ENCODE peak calls at places on chromosomes 5 and 9, in five cellular contexts. One of them, this sample, is unnamed.

GRCh38 chr9:111038336-111039202 is at the start of gene LPAR1:
- DNase-seq in K562: no peak
- DNase-seq in GM23338: peak; percentile 78
- DNase-seq in WTC11: peak; percentile 68
- DNase-seq in GM12878: no peak
- DNase-seq in this sample: no peak

GRCh38 chr5:81038495-81038894 is 78.3 kb downstream of the RASGRF2 start:
- DNase-seq in WTC11: no peak
- DNase-seq in K562: no peak
- DNase-seq in GM23338: no peak
- DNase-seq in GM12878: no peak
- DNase-seq in this sample: no peak

GRCh38 chr5:149203896-149204544 is 62.7 kb downstream of the ABLIM3 start:
- DNase-seq in GM23338: no peak
- DNase-seq in WTC11: no peak
- DNase-seq in K562: no peak
- DNase-seq in GM12878: no peak
- DNase-seq in this sample: no peak

GRCh38 chr5:153678617-153679329 is 188.3 kb downstream of the GRIA1 start:
- DNase-seq in WTC11: no peak
- DNase-seq in K562: no peak
- DNase-seq in GM12878: no peak
- DNase-seq in GM23338: no peak
- DNase-seq in this sample: no peak

GRCh38 chr9:89359018-89359417 is 40.7 kb downstream of the SECISBP2 start:
- DNase-seq in WTC11: no peak
- DNase-seq in K562: no peak
- DNase-seq in GM12878: no peak
- DNase-seq in GM23338: no peak
- DNase-seq in this sample: no peak

GRCh38 chr5:137141779-137142178 is 357.3 kb downstream of the SPOCK1 start:
- DNase-seq in WTC11: no peak
- DNase-seq in GM12878: no peak
- DNase-seq in GM23338: no peak
- DNase-seq in K562: no peak
- DNase-seq in this sample: no peak

GRCh38 chr5:91224459-91224858 is 158.7 kb downstream of the ARRDC3 start:
- DNase-seq in WTC11: no peak
- DNase-seq in K562: no peak
- DNase-seq in GM12878: no peak
- DNase-seq in GM23338: no peak
- DNase-seq in this sample: no peak

GRCh38 chr9:97889941-97890557 is 32.3 kb downstream of the TRMO start:
- DNase-seq in GM23338: peak; percentile 72
- DNase-seq in WTC11: peak; percentile 81
- DNase-seq in K562: peak; percentile 83
- DNase-seq in GM12878: no peak
- DNase-seq in this sample: no peak

GRCh38 chr5:138230261-138230660 is 17.1 kb upstream of the CDC23 start:
- DNase-seq in GM23338: no peak
- DNase-seq in GM12878: no peak
- DNase-seq in WTC11: no peak
- DNase-seq in K562: no peak
- DNase-seq in this sample: no peak

GRCh38 chr9:20394928-20395327 is 227.4 kb downstream of the MLLT3 start:
- DNase-seq in GM12878: no peak
- DNase-seq in GM23338: peak; percentile 52
- DNase-seq in WTC11: no peak
- DNase-seq in K562: no peak
- DNase-seq in this sample: no peak

GRCh38 chr9:106058460-106058859 is 364.1 kb downstream of the TMEM38B start:
- DNase-seq in K562: no peak
- DNase-seq in GM12878: no peak
- DNase-seq in WTC11: no peak
- DNase-seq in GM23338: no peak
- DNase-seq in this sample: no peak

GRCh38 chr5:16791036-16791705 is 144.9 kb downstream of the MYO10 start:
- DNase-seq in GM23338: peak; percentile 70
- DNase-seq in GM12878: peak; percentile 24
- DNase-seq in WTC11: no peak
- DNase-seq in K562: peak; percentile 63
- DNase-seq in this sample: peak; percentile 36

GRCh38 chr5:92460505-92460904 is 1077.4 kb upstream of the ARRDC3 start:
- DNase-seq in GM12878: no peak
- DNase-seq in GM23338: no peak
- DNase-seq in WTC11: no peak
- DNase-seq in K562: no peak
- DNase-seq in this sample: no peak

GRCh38 chr5:137215261-137215660 is 283.9 kb downstream of the SPOCK1 start:
- DNase-seq in GM12878: no peak
- DNase-seq in GM23338: no peak
- DNase-seq in K562: no peak
- DNase-seq in WTC11: no peak
- DNase-seq in this sample: no peak

GRCh38 chr5:41418220-41419031 is 92.0 kb downstream of the PLCXD3 start:
- DNase-seq in WTC11: peak; percentile 14
- DNase-seq in GM12878: no peak
- DNase-seq in K562: no peak
- DNase-seq in GM23338: peak; percentile 57
- DNase-seq in this sample: no peak

GRCh38 chr5:1036504-1037122 is 28.0 kb downstream of the NKD2 start:
- DNase-seq in GM23338: no peak
- DNase-seq in K562: no peak
- DNase-seq in WTC11: no peak
- DNase-seq in GM12878: no peak
- DNase-seq in this sample: no peak

GRCh38 chr5:173954671-173955605 is 34.0 kb upstream of the C5orf47 start:
- DNase-seq in K562: no peak
- DNase-seq in WTC11: no peak
- DNase-seq in GM23338: no peak
- DNase-seq in GM12878: no peak
- DNase-seq in this sample: no peak

GRCh38 chr9:72979405-72980100 is 26.7 kb upstream of the ALDH1A1 start:
- DNase-seq in WTC11: no peak
- DNase-seq in K562: no peak
- DNase-seq in GM23338: no peak
- DNase-seq in GM12878: no peak
- DNase-seq in this sample: peak; percentile 90

GRCh38 chr5:98111686-98112085 is 661.8 kb upstream of the RGMB start:
- DNase-seq in GM23338: peak; percentile 13
- DNase-seq in GM12878: no peak
- DNase-seq in WTC11: no peak
- DNase-seq in K562: no peak
- DNase-seq in this sample: no peak

GRCh38 chr9:109317979-109318671 is 2.7 kb downstream of the EPB41L4B start:
- DNase-seq in K562: no peak
- DNase-seq in WTC11: peak; percentile 53
- DNase-seq in GM23338: peak; percentile 93
- DNase-seq in GM12878: no peak
- DNase-seq in this sample: no peak

GRCh38 chr9:70168521-70168920 is 90.3 kb upstream of the SMC5 start:
- DNase-seq in GM12878: no peak
- DNase-seq in WTC11: no peak
- DNase-seq in GM23338: no peak
- DNase-seq in K562: no peak
- DNase-seq in this sample: no peak

GRCh38 chr5:172858990-172859811 is 25.1 kb downstream of the ERGIC1 start:
- DNase-seq in K562: no peak
- DNase-seq in WTC11: no peak
- DNase-seq in GM23338: no peak
- DNase-seq in GM12878: no peak
- DNase-seq in this sample: peak; percentile 96

GRCh38 chr5:108093186-108093585 is 288.7 kb downstream of the FBXL17 start:
- DNase-seq in WTC11: no peak
- DNase-seq in K562: no peak
- DNase-seq in GM12878: no peak
- DNase-seq in GM23338: peak; percentile 68
- DNase-seq in this sample: no peak

GRCh38 chr5:40716000-40716399 is 36.3 kb downstream of the PTGER4 start:
- DNase-seq in GM23338: peak; percentile 17
- DNase-seq in WTC11: no peak
- DNase-seq in K562: no peak
- DNase-seq in GM12878: no peak
- DNase-seq in this sample: no peak

GRCh38 chr9:21813575-21814473 is 11.4 kb downstream of the MTAP start:
- DNase-seq in WTC11: peak; percentile 20
- DNase-seq in GM12878: no peak
- DNase-seq in GM23338: peak; percentile 80
- DNase-seq in K562: no peak
- DNase-seq in this sample: peak; percentile 79

GRCh38 chr9:87097238-87097637 is 149.9 kb upstream of the GAS1 start:
- DNase-seq in GM12878: no peak
- DNase-seq in GM23338: no peak
- DNase-seq in K562: no peak
- DNase-seq in WTC11: no peak
- DNase-seq in this sample: no peak

GRCh38 chr9:87107072-87107471 is 159.8 kb upstream of the GAS1 start:
- DNase-seq in K562: no peak
- DNase-seq in WTC11: peak; percentile 33
- DNase-seq in GM12878: no peak
- DNase-seq in GM23338: peak; percentile 66
- DNase-seq in this sample: no peak

GRCh38 chr9:87100001-87100400 is 152.7 kb upstream of the GAS1 start:
- DNase-seq in GM12878: no peak
- DNase-seq in WTC11: no peak
- DNase-seq in GM23338: no peak
- DNase-seq in K562: no peak
- DNase-seq in this sample: no peak

GRCh38 chr9:87099383-87099782 is 152.1 kb upstream of the GAS1 start:
- DNase-seq in K562: no peak
- DNase-seq in GM12878: no peak
- DNase-seq in WTC11: no peak
- DNase-seq in GM23338: no peak
- DNase-seq in this sample: no peak

DNA sequence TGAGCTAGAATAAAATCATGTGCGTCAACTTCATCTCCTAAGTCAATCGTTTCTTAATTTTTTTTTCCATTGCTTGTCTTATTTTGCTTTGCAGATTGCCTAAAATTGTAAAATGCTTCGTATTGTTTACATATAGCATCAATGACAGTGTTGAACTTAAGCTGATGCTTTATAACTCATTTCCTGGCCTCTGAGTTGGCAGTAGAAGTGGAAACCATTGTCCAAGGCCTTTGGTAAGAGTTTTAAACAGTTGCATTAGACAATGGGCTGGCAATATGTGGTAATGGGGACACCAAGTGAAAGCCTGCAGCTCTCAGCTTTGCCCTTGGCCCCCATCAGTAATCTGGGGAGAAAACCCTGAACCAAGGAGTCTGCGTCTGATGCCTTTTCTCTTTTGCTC is 154.8 kb upstream of the GAS1 start:
- DNase-seq in GM23338: no peak
- DNase-seq in K562: no peak
- DNase-seq in WTC11: no peak
- DNase-seq in GM12878: no peak
- DNase-seq in this sample: no peak
- TF ChIP-seq CREB1 in GM23338: no peak
- TF ChIP-seq CREB1 in K562: no peak
- TF ChIP-seq CREB1 in WTC11: no peak
- TF ChIP-seq CREB1 in GM12878: no peak
- TF ChIP-seq CREB1 in this sample: no peak

GRCh38 chr5:132372122-132372521 is 2.6 kb downstream of the SLC22A5 start:
- DNase-seq in WTC11: no peak
- DNase-seq in K562: peak; percentile 23
- DNase-seq in GM23338: no peak
- DNase-seq in GM12878: no peak
- DNase-seq in this sample: no peak

GRCh38 chr5:132369471-132370240 is at the start of gene SLC22A5:
- DNase-seq in GM12878: no peak
- DNase-seq in WTC11: peak; percentile 80
- DNase-seq in GM23338: peak; percentile 90
- DNase-seq in K562: peak; percentile 86
- DNase-seq in this sample: peak; percentile 62

GRCh38 chr5:132370241-132370820 is 821 bp downstream of the SLC22A5 start:
- DNase-seq in GM12878: no peak
- DNase-seq in WTC11: no peak
- DNase-seq in GM23338: peak; percentile 21
- DNase-seq in K562: peak; percentile 39
- DNase-seq in this sample: no peak

GRCh38 chr5:132371603-132371994 is 2.1 kb downstream of the SLC22A5 start:
- DNase-seq in K562: no peak
- DNase-seq in GM12878: no peak
- DNase-seq in WTC11: no peak
- DNase-seq in GM23338: no peak
- DNase-seq in this sample: no peak

GRCh38 chr5:132372542-132372941 is 3.0 kb downstream of the SLC22A5 start:
- DNase-seq in WTC11: no peak
- DNase-seq in K562: no peak
- DNase-seq in GM23338: no peak
- DNase-seq in GM12878: no peak
- DNase-seq in this sample: no peak
- TF ChIP-seq CREB1 in WTC11: no peak
- TF ChIP-seq CREB1 in K562: no peak
- TF ChIP-seq CREB1 in GM23338: no peak
- TF ChIP-seq CREB1 in GM12878: no peak
- TF ChIP-seq CREB1 in this sample: no peak

GRCh38 chr9:33263131-33263935 is 1.2 kb downstream of the BAG1 start:
- DNase-seq in K562: no peak
- DNase-seq in GM23338: peak; percentile 32
- DNase-seq in WTC11: no peak
- DNase-seq in GM12878: no peak
- DNase-seq in this sample: peak; percentile 18
- TF ChIP-seq CREB1 in K562: no peak
- TF ChIP-seq CREB1 in GM23338: no peak
- TF ChIP-seq CREB1 in WTC11: no peak
- TF ChIP-seq CREB1 in GM12878: no peak
- TF ChIP-seq CREB1 in this sample: no peak

DNA sequence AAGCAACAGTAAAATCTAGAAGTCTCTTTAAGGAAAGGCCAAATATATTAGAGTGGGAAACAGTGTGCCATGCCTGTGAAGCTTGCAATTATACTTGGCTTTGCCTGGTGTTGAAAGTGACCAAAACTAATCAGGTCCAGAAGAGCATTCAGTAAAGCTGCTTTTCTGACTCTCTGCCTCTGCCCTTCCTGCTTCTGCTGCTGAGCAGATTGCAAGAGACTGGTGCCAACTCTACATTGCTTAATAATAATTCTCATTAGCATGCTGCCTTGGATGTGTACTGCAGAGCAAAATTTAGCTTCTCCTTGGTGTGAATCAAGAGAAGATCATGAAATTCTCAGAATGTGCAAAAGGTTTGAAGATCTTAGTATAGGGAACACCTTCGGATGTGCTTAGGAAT is 120.4 kb upstream of the RFX3 start:
- DNase-seq in K562: no peak
- DNase-seq in GM23338: no peak
- DNase-seq in GM12878: no peak
- DNase-seq in WTC11: no peak
- DNase-seq in this sample: no peak
- TF ChIP-seq CREB1 in K562: no peak
- TF ChIP-seq CREB1 in GM23338: no peak
- TF ChIP-seq CREB1 in GM12878: no peak
- TF ChIP-seq CREB1 in WTC11: no peak
- TF ChIP-seq CREB1 in this sample: no peak